ENCODE peak calls at places on chromosomes 7 and 10, in five cellular contexts. P, L, J, B and I are unnamed samples.

GRCh38 chr7:36182854-36183604 is 30.0 kb downstream of the EEPD1 start:
- DNase-seq in L (no peak), J (no peak), B (no peak), P (no peak), I (no peak)

GRCh38 chr7:43905209-43905946 is 1.0 kb downstream of the URGCP start:
- DNase-seq in L (peak), B (no peak), J (peak), P (peak), I (peak)

GRCh38 chr10:80296942-80297341 is 7.5 kb upstream of the MAT1A start:
- DNase-seq in L (no peak), P (no peak), B (no peak), J (no peak), I (no peak)

GRCh38 chr7:82017334-82017943 is 247.6 kb upstream of the HGF start:
- DNase-seq in J (peak), L (no peak), B (peak), P (peak), I (peak)

GRCh38 chr10:29576681-29577080 is 58.1 kb downstream of the SVIL start:
- DNase-seq in J (peak), B (no peak), P (no peak), L (no peak), I (no peak)

GRCh38 chr7:139876622-139877283 is 47.7 kb downstream of the TBXAS1 start:
- DNase-seq in L (no peak), J (no peak), B (no peak), P (no peak), I (no peak)

GRCh38 chr10:77263700-77264099 is 373.9 kb downstream of the KCNMA1 start:
- DNase-seq in B (no peak), J (no peak), L (no peak), P (no peak), I (no peak)

GRCh38 chr7:128869944-128870285 is 7.3 kb downstream of the ATP6V1F start:
- DNase-seq in B (no peak), J (no peak), P (no peak), L (no peak), I (no peak)

GRCh38 chr10:53664620-53665019 is 892.0 kb upstream of the MBL2 start:
- DNase-seq in P (no peak), J (peak), B (no peak), L (peak), I (peak)